ENCODE peak calls at places on chromosomes 16 and 17, in seven cellular contexts. M, G, W, H, Y, R and V are unnamed samples.

GRCh38 chr17:64128787-64129514 is 993 bp downstream of the ERN1 start:
- DNase-seq in W (no peak), Y (no peak), G (no peak), R (no peak), M (peak), H (peak), V (no peak)

GRCh38 chr17:37413875-37414519 is 7.3 kb downstream of the TADA2A start:
- DNase-seq in R (no peak), G (no peak), W (no peak), Y (no peak), H (no peak), M (peak), V (no peak)

GRCh38 chr17:47728214-47728877 is 4.7 kb upstream of the TBX21 start:
- DNase-seq in H (no peak), M (no peak), Y (no peak), R (no peak), W (no peak), G (no peak), V (no peak)

GRCh38 chr16:67349172-67349571 is 22.6 kb downstream of the LRRC36 start:
- DNase-seq in R (no peak), G (peak), M (peak), H (no peak), W (no peak), Y (no peak), V (no peak)

GRCh38 chr17:79630120-79630519 is 19.3 kb upstream of the RBFOX3 start:
- DNase-seq in H (peak), W (no peak), M (peak), Y (no peak), R (peak), G (no peak), V (no peak)

GRCh38 chr16:69619514-69619913 is 53.7 kb downstream of the NFAT5 start:
- DNase-seq in Y (no peak), M (no peak), G (no peak), W (no peak), R (no peak), H (no peak), V (no peak)

GRCh38 chr17:45425125-45425983 is 7.3 kb downstream of the ARHGAP27 start:
- DNase-seq in R (peak), M (peak), H (peak), W (no peak), G (no peak), Y (no peak), V (no peak)

GRCh38 chr16:86578499-86579267 is at the start of gene FOXL1:
- DNase-seq in H (no peak), M (no peak), R (no peak), W (no peak), Y (no peak), G (no peak), V (no peak)

GRCh38 chr17:7114875-7115614 is 423 bp upstream of the ASGR2 start:
- DNase-seq in M (no peak), Y (no peak), H (no peak), R (peak), G (no peak), W (no peak), V (no peak)

GRCh38 chr17:13154403-13154802 is 136.6 kb upstream of the ELAC2 start:
- DNase-seq in G (no peak), Y (no peak), M (no peak), R (no peak), H (no peak), W (no peak), V (no peak)

GRCh38 chr16:73037331-73037745 is 10.6 kb downstream of the ZFHX3 start:
- DNase-seq in W (no peak), G (no peak), M (no peak), Y (no peak), R (no peak), H (no peak), V (no peak)

GRCh38 chr17:32549559-32549958 is 62.8 kb downstream of the CDK5R1 start:
- DNase-seq in R (no peak), Y (no peak), G (no peak), W (no peak), M (no peak), H (no peak), V (no peak)

GRCh38 chr17:15894258-15894657 is 50.7 kb upstream of the ADORA2B start:
- DNase-seq in M (no peak), R (peak), Y (no peak), H (no peak), W (no peak), G (no peak), V (no peak)

GRCh38 chr16:1825381-1825863 is 1.2 kb downstream of the HAGH start:
- DNase-seq in G (no peak), R (peak), Y (no peak), H (no peak), W (no peak), M (no peak), V (no peak)

GRCh38 chr17:77516902-77517301 is 376.1 kb downstream of the SEC14L1 start:
- DNase-seq in M (peak), G (no peak), Y (no peak), R (peak), H (no peak), W (no peak), V (no peak)